ENCODE peak calls at places on chromosomes 1 and 21, in eight cellular contexts. One of them, this sample, is unnamed.

GRCh38 chr1:165773324-165773965 is 4.8 kb upstream of the TMCO1 start:
- DNase-seq in K562: no peak
- DNase-seq in HepG2: peak; percentile 45
- DNase-seq in A549: no peak
- DNase-seq in H1: no peak
- DNase-seq in NB4: no peak
- DNase-seq in GM12878: no peak
- DNase-seq in HCT116: peak; percentile 53
- DNase-seq in this sample: peak; percentile 46

GRCh38 chr1:23543707-23544443 is 12.8 kb upstream of the E2F2 start:
- DNase-seq in K562: no peak
- DNase-seq in HepG2: no peak
- DNase-seq in A549: no peak
- DNase-seq in H1: no peak
- DNase-seq in NB4: no peak
- DNase-seq in GM12878: no peak
- DNase-seq in HCT116: no peak
- DNase-seq in this sample: no peak

GRCh38 chr1:24929876-24930702 is at the start of gene RUNX3:
- DNase-seq in K562: peak; percentile 77
- DNase-seq in HepG2: no peak
- DNase-seq in A549: peak; percentile 85
- DNase-seq in H1: no peak
- DNase-seq in NB4: peak; percentile 95
- DNase-seq in GM12878: peak; percentile 76
- DNase-seq in HCT116: peak; percentile 58
- DNase-seq in this sample: no peak

GRCh38 chr1:174297351-174297750 is 138.0 kb downstream of the RABGAP1L start:
- DNase-seq in K562: no peak
- DNase-seq in HepG2: no peak
- DNase-seq in A549: no peak
- DNase-seq in H1: no peak
- DNase-seq in NB4: no peak
- DNase-seq in GM12878: no peak
- DNase-seq in HCT116: no peak
- DNase-seq in this sample: no peak

GRCh38 chr1:184755226-184756065 is 788 bp upstream of the EDEM3 start:
- DNase-seq in K562: no peak
- DNase-seq in HepG2: no peak
- DNase-seq in A549: peak; percentile 7
- DNase-seq in H1: no peak
- DNase-seq in NB4: peak; percentile 57
- DNase-seq in GM12878: no peak
- DNase-seq in HCT116: no peak
- DNase-seq in this sample: no peak

GRCh38 chr1:38785285-38786039 is 74.1 kb downstream of the RRAGC start:
- DNase-seq in K562: peak; percentile 61
- DNase-seq in HepG2: no peak
- DNase-seq in A549: no peak
- DNase-seq in H1: no peak
- DNase-seq in NB4: no peak
- DNase-seq in GM12878: no peak
- DNase-seq in HCT116: no peak
- DNase-seq in this sample: no peak

GRCh38 chr1:42282024-42282579 is 52.9 kb downstream of the FOXJ3 start:
- DNase-seq in K562: no peak
- DNase-seq in HepG2: peak; percentile 3
- DNase-seq in A549: no peak
- DNase-seq in H1: no peak
- DNase-seq in NB4: no peak
- DNase-seq in GM12878: no peak
- DNase-seq in HCT116: no peak
- DNase-seq in this sample: no peak

GRCh38 chr1:185291647-185292046 is 25.4 kb downstream of the IVNS1ABP start:
- DNase-seq in K562: no peak
- DNase-seq in HepG2: no peak
- DNase-seq in A549: no peak
- DNase-seq in H1: no peak
- DNase-seq in NB4: peak; percentile 44
- DNase-seq in GM12878: no peak
- DNase-seq in HCT116: no peak
- DNase-seq in this sample: no peak

GRCh38 chr1:109762039-109762585 is 1.6 kb downstream of the EPS8L3 start:
- DNase-seq in K562: no peak
- DNase-seq in HepG2: no peak
- DNase-seq in A549: no peak
- DNase-seq in H1: no peak
- DNase-seq in NB4: no peak
- DNase-seq in GM12878: no peak
- DNase-seq in HCT116: no peak
- DNase-seq in this sample: no peak

GRCh38 chr1:63701187-63701586 is 72.6 kb upstream of the ROR1 start:
- DNase-seq in K562: no peak
- DNase-seq in HepG2: no peak
- DNase-seq in A549: peak; percentile 27
- DNase-seq in H1: no peak
- DNase-seq in NB4: no peak
- DNase-seq in GM12878: no peak
- DNase-seq in HCT116: no peak
- DNase-seq in this sample: no peak

GRCh38 chr1:45971922-45972321 is 160.5 kb downstream of the PIK3R3 start:
- DNase-seq in K562: no peak
- DNase-seq in HepG2: no peak
- DNase-seq in A549: no peak
- DNase-seq in H1: no peak
- DNase-seq in NB4: no peak
- DNase-seq in GM12878: no peak
- DNase-seq in HCT116: no peak
- DNase-seq in this sample: no peak

GRCh38 chr1:13652238-13652637 is 47.8 kb upstream of the PRDM2 start:
- DNase-seq in K562: no peak
- DNase-seq in HepG2: no peak
- DNase-seq in A549: no peak
- DNase-seq in H1: no peak
- DNase-seq in NB4: no peak
- DNase-seq in GM12878: no peak
- DNase-seq in HCT116: no peak
- DNase-seq in this sample: no peak

GRCh38 chr1:231147896-231148295 is 14.0 kb upstream of the TRIM67 start:
- DNase-seq in K562: no peak
- DNase-seq in HepG2: no peak
- DNase-seq in A549: no peak
- DNase-seq in H1: no peak
- DNase-seq in NB4: no peak
- DNase-seq in GM12878: no peak
- DNase-seq in HCT116: no peak
- DNase-seq in this sample: no peak

GRCh38 chr1:8390707-8391106 is 72.8 kb downstream of the SLC45A1 start:
- DNase-seq in K562: no peak
- DNase-seq in HepG2: no peak
- DNase-seq in A549: no peak
- DNase-seq in H1: no peak
- DNase-seq in NB4: peak; percentile 38
- DNase-seq in GM12878: no peak
- DNase-seq in HCT116: no peak
- DNase-seq in this sample: no peak
- TF ChIP-seq MAX in K562: no peak
- TF ChIP-seq MAX in HepG2: no peak
- TF ChIP-seq MAX in A549: no peak
- TF ChIP-seq MAX in H1: no peak
- TF ChIP-seq MAX in NB4: no peak
- TF ChIP-seq MAX in GM12878: no peak
- TF ChIP-seq MAX in HCT116: no peak
- TF ChIP-seq MAX in this sample: no peak

DNA sequence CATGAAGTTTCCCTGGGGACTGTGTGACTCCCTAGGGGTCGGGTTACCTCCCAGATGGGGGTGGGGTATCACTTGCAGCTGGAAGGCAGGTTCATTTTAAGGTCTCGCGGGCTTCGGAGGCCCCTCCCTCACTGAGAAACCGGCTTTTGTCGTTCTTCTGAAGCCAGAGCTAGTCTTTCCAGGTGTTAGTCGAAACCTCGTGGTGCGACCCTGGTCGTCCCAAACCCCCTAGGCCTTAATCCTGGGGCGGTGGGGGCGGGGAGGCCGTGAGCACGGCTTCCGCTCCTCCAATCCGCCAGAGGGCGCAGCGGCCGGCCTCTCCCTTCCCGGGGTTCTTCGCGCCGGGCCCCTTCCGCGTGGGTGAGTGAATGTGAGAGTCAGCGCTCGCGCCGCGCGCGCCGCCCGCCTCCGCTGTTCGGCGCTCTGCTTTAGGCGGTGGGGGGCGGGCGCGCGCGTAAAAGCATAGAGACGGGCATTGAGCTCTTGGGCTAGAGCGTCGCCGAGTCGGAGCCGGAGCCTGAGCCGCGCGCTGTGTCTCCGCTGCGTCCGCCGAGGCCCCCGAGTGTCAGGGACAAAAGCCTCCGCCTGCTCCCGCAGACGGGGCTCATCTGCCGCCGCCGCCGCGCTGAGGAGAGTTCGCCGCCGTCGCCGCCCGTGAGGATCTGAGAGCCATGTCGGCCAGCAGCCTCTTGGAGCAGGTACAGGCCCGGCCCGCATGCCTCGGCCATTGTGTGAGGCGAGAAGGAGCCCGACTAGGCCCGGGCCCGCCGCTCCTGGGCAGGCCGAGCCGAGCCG is at the start of gene YTHDF2:
- DNase-seq in K562: peak; percentile 95
- DNase-seq in HepG2: peak; percentile 96
- DNase-seq in A549: peak; percentile 69
- DNase-seq in H1: peak; percentile 94
- DNase-seq in NB4: peak; percentile 98
- DNase-seq in GM12878: peak; percentile 78
- DNase-seq in HCT116: peak; percentile 89
- DNase-seq in this sample: peak; percentile 95
- TF ChIP-seq POLR2A in K562: peak; percentile 86
- TF ChIP-seq POLR2A in HepG2: peak; percentile 57
- TF ChIP-seq POLR2A in A549: peak; percentile 17
- TF ChIP-seq POLR2A in H1: peak; percentile 27
- TF ChIP-seq POLR2A in NB4: peak; percentile 67
- TF ChIP-seq POLR2A in GM12878: peak; percentile 94
- TF ChIP-seq POLR2A in HCT116: peak; percentile 29
- TF ChIP-seq POLR2A in this sample: peak; percentile 61

GRCh38 chr1:11752359-11753208 is 9.4 kb upstream of the C1orf167 start:
- DNase-seq in K562: peak; percentile 81
- DNase-seq in HepG2: no peak
- DNase-seq in A549: no peak
- DNase-seq in H1: no peak
- DNase-seq in NB4: peak; percentile 17
- DNase-seq in GM12878: no peak
- DNase-seq in HCT116: no peak
- DNase-seq in this sample: no peak
- TF ChIP-seq MAX in K562: no peak
- TF ChIP-seq MAX in HepG2: no peak
- TF ChIP-seq MAX in A549: no peak
- TF ChIP-seq MAX in H1: no peak
- TF ChIP-seq MAX in NB4: no peak
- TF ChIP-seq MAX in GM12878: no peak
- TF ChIP-seq MAX in HCT116: no peak
- TF ChIP-seq MAX in this sample: no peak

GRCh38 chr1:28668191-28668955 is at the start of gene GMEB1:
- DNase-seq in K562: peak; percentile 100
- DNase-seq in HepG2: peak; percentile 73
- DNase-seq in A549: peak; percentile 69
- DNase-seq in H1: no peak
- DNase-seq in NB4: peak; percentile 89
- DNase-seq in GM12878: peak; percentile 34
- DNase-seq in HCT116: peak; percentile 56
- DNase-seq in this sample: peak; percentile 79
- TF ChIP-seq POLR2A in K562: peak; percentile 62
- TF ChIP-seq POLR2A in HepG2: peak; percentile 39
- TF ChIP-seq POLR2A in A549: no peak
- TF ChIP-seq POLR2A in H1: no peak
- TF ChIP-seq POLR2A in NB4: peak; percentile 32
- TF ChIP-seq POLR2A in GM12878: peak; percentile 6
- TF ChIP-seq POLR2A in HCT116: no peak
- TF ChIP-seq POLR2A in this sample: no peak

GRCh38 chr1:15410223-15410883 is 665 bp downstream of the EFHD2 start:
- DNase-seq in K562: peak; percentile 64
- DNase-seq in HepG2: no peak
- DNase-seq in A549: no peak
- DNase-seq in H1: no peak
- DNase-seq in NB4: peak; percentile 51
- DNase-seq in GM12878: no peak
- DNase-seq in HCT116: no peak
- DNase-seq in this sample: no peak
- TF ChIP-seq MAX in K562: no peak
- TF ChIP-seq MAX in HepG2: no peak
- TF ChIP-seq MAX in A549: no peak
- TF ChIP-seq MAX in H1: no peak
- TF ChIP-seq MAX in NB4: no peak
- TF ChIP-seq MAX in GM12878: no peak
- TF ChIP-seq MAX in HCT116: no peak
- TF ChIP-seq MAX in this sample: no peak

DNA sequence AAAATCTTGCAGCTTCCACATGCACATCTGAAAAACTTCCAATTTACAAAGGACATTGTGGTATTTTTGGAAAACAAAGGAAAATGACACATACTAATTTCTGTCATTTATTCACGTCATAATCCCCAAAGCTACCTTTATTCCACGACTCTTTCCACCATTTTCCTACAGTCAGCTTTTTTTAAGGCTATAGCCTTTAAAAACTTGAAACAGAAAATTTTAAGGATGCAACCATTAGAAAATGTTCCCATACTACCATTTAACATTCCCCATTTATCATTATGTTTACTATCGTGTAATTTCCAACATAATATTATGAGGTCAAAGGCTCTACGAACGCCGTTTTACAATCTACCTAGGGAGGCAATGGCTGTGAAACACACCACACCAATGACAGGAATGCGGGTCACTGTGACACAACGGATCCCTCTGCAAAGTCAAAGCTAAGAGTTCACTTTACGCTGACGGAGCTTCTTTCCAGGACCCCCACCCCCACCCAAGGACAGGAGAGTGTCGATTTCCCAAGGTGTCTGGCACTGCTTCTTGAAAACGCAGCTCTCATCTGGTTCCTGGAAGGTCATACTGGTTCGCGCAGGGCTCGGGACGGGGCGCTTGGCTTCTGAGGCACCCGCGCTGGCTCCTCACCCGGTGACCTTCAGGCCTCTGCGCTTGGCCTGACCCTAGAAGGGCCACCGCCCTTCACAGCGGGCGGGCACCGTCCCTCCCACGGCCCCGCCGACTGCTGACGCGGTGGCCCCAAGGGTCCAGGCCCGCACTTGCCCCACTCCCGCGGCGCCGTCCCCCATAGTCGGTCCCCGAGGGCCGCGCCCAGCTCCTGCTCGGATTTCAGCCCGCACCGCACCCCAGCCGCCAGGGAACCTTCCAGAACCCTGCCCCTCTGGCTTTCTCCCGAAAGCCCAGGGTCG is 50.6 kb upstream of the ATF3 start:
- DNase-seq in K562: peak; percentile 90
- DNase-seq in HepG2: no peak
- DNase-seq in A549: no peak
- DNase-seq in H1: no peak
- DNase-seq in NB4: peak; percentile 5
- DNase-seq in GM12878: no peak
- DNase-seq in HCT116: no peak
- DNase-seq in this sample: peak; percentile 19
- TF ChIP-seq POLR2A in K562: no peak
- TF ChIP-seq POLR2A in HepG2: no peak
- TF ChIP-seq POLR2A in A549: no peak
- TF ChIP-seq POLR2A in H1: no peak
- TF ChIP-seq POLR2A in NB4: no peak
- TF ChIP-seq POLR2A in GM12878: no peak
- TF ChIP-seq POLR2A in HCT116: no peak
- TF ChIP-seq POLR2A in this sample: no peak

GRCh38 chr21:46334351-46335140 is 10.6 kb downstream of the PCNT start:
- DNase-seq in K562: no peak
- DNase-seq in HepG2: no peak
- DNase-seq in A549: no peak
- DNase-seq in H1: no peak
- DNase-seq in NB4: no peak
- DNase-seq in GM12878: no peak
- DNase-seq in HCT116: no peak
- DNase-seq in this sample: no peak
- TF ChIP-seq MAX in K562: no peak
- TF ChIP-seq MAX in HepG2: no peak
- TF ChIP-seq MAX in A549: no peak
- TF ChIP-seq MAX in H1: no peak
- TF ChIP-seq MAX in NB4: no peak
- TF ChIP-seq MAX in GM12878: no peak
- TF ChIP-seq MAX in HCT116: no peak
- TF ChIP-seq MAX in this sample: no peak

This sample was measured in endothelial cell of umbilical vein.